ENCODE peak calls at places on chromosomes 7 and 10, in six cellular contexts. K is CD8-positive, alpha-beta T cell; M is right cardiac atrium; U is stomach; I is lower lobe of right lung; D is right lobe of liver. A is an unnamed sample.

GRCh38 chr10:62373995-62374861 is at the start of gene ZNF365:
- DNase-seq in K (peak), M (peak), U (no peak), I (peak), D (no peak), A (no peak)

GRCh38 chr10:34526186-34526585 is 288.9 kb downstream of the PARD3 start:
- DNase-seq in K (no peak), M (no peak), U (no peak), I (no peak), D (no peak), A (no peak)

GRCh38 chr10:31947144-31947926 is 18.7 kb upstream of the ARHGAP12 start:
- DNase-seq in K (no peak), M (no peak), U (no peak), I (no peak), D (no peak), A (no peak)

GRCh38 chr7:55463863-55464262 is 98.7 kb downstream of the LANCL2 start:
- DNase-seq in K (no peak), M (no peak), U (peak), I (no peak), D (no peak), A (no peak)

GRCh38 chr10:106078796-106079576 is 1085.5 kb downstream of the SORCS1 start:
- DNase-seq in K (no peak), M (no peak), U (no peak), I (no peak), D (no peak), A (no peak)

GRCh38 chr7:87413951-87414381 is 61.5 kb downstream of the ABCB4 start:
- DNase-seq in K (no peak), M (no peak), U (no peak), I (no peak), D (no peak), A (no peak)

GRCh38 chr7:44223362-44224114 is 22.8 kb downstream of the YKT6 start:
- DNase-seq in K (no peak), M (peak), U (no peak), I (peak), D (no peak), A (no peak)

GRCh38 chr10:123284022-123284421 is 129.8 kb downstream of the BUB3 start:
- DNase-seq in K (no peak), M (no peak), U (no peak), I (no peak), D (no peak), A (peak)

GRCh38 chr10:88245974-88246511 is 337.1 kb downstream of the RNLS start:
- DNase-seq in K (no peak), M (no peak), U (no peak), I (no peak), D (no peak), A (no peak)

GRCh38 chr7:16647435-16647960 is 1.5 kb downstream of the BZW2 start:
- DNase-seq in K (no peak), M (no peak), U (no peak), I (no peak), D (no peak), A (no peak)

GRCh38 chr10:127145173-127145572 is 51.2 kb downstream of the INSYN2A start:
- DNase-seq in K (no peak), M (no peak), U (no peak), I (no peak), D (no peak), A (no peak)

GRCh38 chr7:43112941-43113621 is 634 bp downstream of the HECW1 start:
- DNase-seq in K (no peak), M (peak), U (no peak), I (no peak), D (no peak), A (no peak)

DNA sequence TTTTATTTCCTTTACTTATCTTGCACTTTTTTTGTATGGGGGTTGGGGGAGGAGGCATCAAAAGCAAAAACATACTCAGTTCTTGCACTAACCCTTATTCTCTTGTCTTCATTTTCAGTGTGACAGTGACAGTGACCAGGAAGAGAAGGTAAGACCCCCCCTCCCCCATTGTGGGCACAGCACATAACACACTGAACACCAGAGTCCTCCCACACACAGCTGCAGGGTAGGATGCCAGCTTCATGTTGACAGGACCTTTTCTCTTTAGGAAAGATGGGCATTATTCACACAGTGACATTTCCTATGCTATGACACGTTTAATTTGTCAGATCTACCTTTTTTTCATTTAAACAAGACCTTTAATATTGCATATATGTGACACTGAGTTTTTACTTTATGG is 696.3 kb upstream of the GALNT17 start:
- DNase-seq in K (no peak), M (no peak), U (no peak), I (no peak), D (no peak), A (no peak)
- H3K4me3 ChIP-seq in K (no peak), M (no peak), U (no peak), I (no peak), D (no peak), A (no peak)

GRCh38 chr7:330554-331230 is 40.7 kb downstream of the FOXL3 start:
- DNase-seq in K (no peak), M (no peak), U (no peak), I (peak), D (no peak), A (no peak)
- H3K4me3 ChIP-seq in K (no peak), M (no peak), U (no peak), I (no peak), D (no peak), A (no peak)

GRCh38 chr7:80807166-80807900 is 111.5 kb downstream of the SEMA3C start:
- DNase-seq in K (no peak), M (no peak), U (no peak), I (no peak), D (no peak), A (no peak)
- H3K4me3 ChIP-seq in K (no peak), M (no peak), U (no peak), I (no peak), D (no peak), A (no peak)

DNA sequence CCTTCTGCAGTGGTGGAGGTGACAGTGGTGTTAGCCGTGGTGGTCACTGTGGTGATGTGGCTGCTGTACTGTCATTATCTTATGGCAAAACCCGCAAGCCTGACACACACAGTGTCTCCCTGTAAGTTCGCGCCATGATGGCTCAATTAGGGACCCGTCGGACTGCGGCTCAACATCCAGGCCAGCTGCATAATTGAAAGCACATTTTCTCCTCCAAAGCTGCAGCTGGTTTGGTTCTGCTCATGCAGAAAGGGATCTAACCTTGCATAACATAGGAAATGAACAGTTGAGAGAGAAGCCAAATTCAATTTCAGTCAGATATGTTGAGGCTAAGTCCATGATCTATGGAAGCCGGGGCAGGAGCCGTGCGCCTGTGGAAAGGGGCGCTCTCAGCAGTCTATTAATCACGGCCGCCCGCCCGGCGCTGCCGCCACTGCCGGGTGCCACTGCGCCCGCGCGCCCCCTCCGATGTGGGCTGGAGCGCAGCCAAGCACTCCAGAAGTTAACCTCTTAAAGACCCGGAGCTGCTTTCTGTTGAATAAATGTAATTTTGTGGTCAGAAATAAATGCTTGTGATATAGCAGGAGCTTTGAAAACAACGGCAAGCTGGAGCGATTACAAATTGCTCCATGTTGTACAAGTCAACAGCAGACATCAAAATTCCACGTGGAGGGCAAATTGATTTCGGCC is 227.7 kb downstream of the CUX1 start:
- DNase-seq in K (no peak), M (peak), U (peak), I (peak), D (no peak), A (peak)
- H3K4me3 ChIP-seq in K (no peak), M (peak), U (peak), I (peak), D (no peak), A (peak)

DNA sequence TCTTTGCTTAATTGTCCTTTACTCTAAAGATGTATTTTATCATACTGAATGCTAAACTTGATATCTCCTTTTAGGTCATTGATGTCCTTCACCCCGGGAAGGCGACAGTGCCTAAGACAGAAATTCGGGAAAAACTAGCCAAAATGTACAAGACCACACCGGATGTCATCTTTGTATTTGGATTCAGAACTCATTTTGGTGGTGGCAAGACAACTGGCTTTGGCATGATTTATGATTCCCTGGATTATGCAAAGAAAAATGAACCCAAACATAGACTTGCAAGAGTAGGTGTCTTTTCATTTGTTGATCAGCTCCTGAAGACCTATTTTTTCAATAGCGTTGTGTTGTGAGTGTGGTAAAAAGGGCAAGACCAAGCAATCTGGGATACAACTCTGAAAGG is 1.8 kb downstream of the RPS24 start:
- DNase-seq in K (no peak), M (no peak), U (no peak), I (no peak), D (no peak), A (no peak)
- H3K4me3 ChIP-seq in K (no peak), M (no peak), U (no peak), I (no peak), D (no peak), A (no peak)

DNA sequence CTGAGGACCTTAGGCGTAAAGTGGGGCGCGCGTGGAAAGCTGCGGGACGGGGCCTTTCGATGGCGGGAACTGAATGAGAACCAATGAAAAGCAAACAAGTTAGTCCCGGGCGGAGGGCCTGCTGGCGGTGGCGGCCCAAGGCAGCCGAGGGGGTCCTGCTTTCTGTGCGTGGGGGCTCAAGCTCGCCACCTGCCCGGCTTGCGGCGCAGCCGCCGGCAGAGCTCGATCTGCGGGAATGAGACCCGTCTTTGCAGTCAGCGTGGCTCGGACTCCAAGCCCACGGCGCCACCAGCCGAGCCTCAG is 477 bp upstream of the CXCL12 start:
- DNase-seq in K (no peak), M (no peak), U (peak), I (no peak), D (no peak), A (no peak)
- H3K4me3 ChIP-seq in K (no peak), M (peak), U (peak), I (peak), D (peak), A (no peak)

A was measured in Jurkat, Clone E6-1.